ENCODE peak calls at places on chromosomes 7 and 10, in six cellular contexts. H, B, Q, E, V and A are unnamed samples. For H3K9me3, the result is how much of the 10 kb centered on the place peaks cover.

GRCh38 chr10:125235093-125236069 is 75.0 kb upstream of the CTBP2 start:
- DNase-seq in H (no peak), B (no peak), Q (no peak), E (no peak), V (no peak), A (no peak)

GRCh38 chr10:35578608-35578956 is 26.6 kb upstream of the GJD4 start:
- DNase-seq in H (no peak), B (no peak), Q (no peak), E (no peak), V (no peak), A (no peak)

GRCh38 chr10:3723706-3724225 is 61.2 kb downstream of the KLF6 start:
- DNase-seq in H (no peak), B (no peak), Q (no peak), E (no peak), V (no peak), A (no peak)

GRCh38 chr10:86077271-86077670 is 289.3 kb downstream of the GRID1 start:
- DNase-seq in H (no peak), B (no peak), Q (no peak), E (no peak), V (no peak), A (no peak)

GRCh38 chr10:8410506-8410905 is 356.0 kb downstream of the GATA3 start:
- DNase-seq in H (no peak), B (no peak), Q (no peak), E (no peak), V (no peak), A (no peak)

GRCh38 chr7:14839307-14839706 is 63.2 kb downstream of the DGKB start:
- DNase-seq in H (no peak), B (no peak), Q (no peak), E (no peak), V (no peak), A (no peak)

GRCh38 chr7:13097508-13097907 is 410.1 kb downstream of the ARL4A start:
- DNase-seq in H (no peak), B (no peak), Q (no peak), E (no peak), V (no peak), A (no peak)

GRCh38 chr10:131178521-131178920 is 133.0 kb downstream of the TCERG1L start:
- DNase-seq in H (no peak), B (no peak), Q (no peak), E (no peak), V (peak), A (no peak)

GRCh38 chr10:32795598-32796183 is 162.3 kb downstream of the ITGB1 start:
- DNase-seq in H (peak), B (peak), Q (no peak), E (no peak), V (no peak), A (no peak)

GRCh38 chr10:44068716-44069482 is 316.0 kb downstream of the CXCL12 start:
- DNase-seq in H (no peak), B (peak), Q (no peak), E (peak), V (no peak), A (no peak)

GRCh38 chr7:83173664-83174063 is 11.0 kb upstream of the PCLO start:
- DNase-seq in H (no peak), B (no peak), Q (no peak), E (no peak), V (no peak), A (no peak)

GRCh38 chr10:11429439-11430052 is 181.9 kb downstream of the USP6NL start:
- DNase-seq in H (no peak), B (peak), Q (no peak), E (no peak), V (peak), A (no peak)

GRCh38 chr7:47344171-47344955 is 237.5 kb downstream of the TNS3 start:
- DNase-seq in H (no peak), B (no peak), Q (no peak), E (no peak), V (no peak), A (no peak)

GRCh38 chr10:72105098-72105475 is 16.7 kb upstream of the SPOCK2 start:
- DNase-seq in H (no peak), B (no peak), Q (no peak), E (no peak), V (no peak), A (no peak)

GRCh38 chr7:22858640-22859561 is 36.3 kb upstream of the TOMM7 start:
- DNase-seq in H (no peak), B (peak), Q (peak), E (no peak), V (no peak), A (no peak)

GRCh38 chr7:100967292-100967863 is 2.0 kb upstream of the MUC12 start:
- DNase-seq in H (no peak), B (no peak), Q (no peak), E (no peak), V (peak), A (no peak)

GRCh38 chr7:95772298-95772770 is at the start of gene DYNC1I1:
- DNase-seq in H (peak), B (peak), Q (peak), E (peak), V (peak), A (no peak)

GRCh38 chr7:117169907-117170306 is 153.0 kb downstream of the WNT2 start:
- DNase-seq in H (no peak), B (no peak), Q (no peak), E (no peak), V (no peak), A (no peak)

GRCh38 chr10:6134099-6134880 is 45.5 kb downstream of the RBM17 start:
- DNase-seq in H (no peak), B (no peak), Q (no peak), E (no peak), V (no peak), A (no peak)

GRCh38 chr7:28940741-28941385 is 17.3 kb downstream of the TRIL start:
- DNase-seq in H (no peak), B (no peak), Q (no peak), E (no peak), V (no peak), A (no peak)

GRCh38 chr10:48762104-48763042 is 77.7 kb downstream of the WDFY4 start:
- DNase-seq in H (no peak), B (no peak), Q (no peak), E (no peak), V (no peak), A (no peak)

GRCh38 chr10:32346134-32346550 is 816 bp downstream of the EPC1 start:
- DNase-seq in H (peak), B (peak), Q (peak), E (peak), V (peak), A (peak)

GRCh38 chr10:73992899-73993788 is 4.8 kb upstream of the VCL start:
- DNase-seq in H (no peak), B (peak), Q (no peak), E (no peak), V (no peak), A (no peak)

GRCh38 chr10:74244097-74244685 is 93.2 kb downstream of the ADK start:
- DNase-seq in H (peak), B (peak), Q (no peak), E (no peak), V (no peak), A (no peak)

GRCh38 chr7:33842141-33842540 is 63.2 kb upstream of the BMPER start:
- DNase-seq in H (no peak), B (no peak), Q (no peak), E (no peak), V (no peak), A (no peak)

GRCh38 chr7:55591282-55591931 is 19.1 kb upstream of the VOPP1 start:
- DNase-seq in H (no peak), B (no peak), Q (no peak), E (no peak), V (no peak), A (no peak)

GRCh38 chr7:81111358-81111757 is 192.5 kb upstream of the SEMA3C start:
- DNase-seq in H (no peak), B (peak), Q (peak), E (no peak), V (no peak), A (no peak)

GRCh38 chr10:131928248-131929095 is 27.7 kb downstream of the PPP2R2D start:
- DNase-seq in H (peak), B (peak), Q (no peak), E (no peak), V (no peak), A (no peak)

GRCh38 chr7:13879994-13880686 is 109.3 kb downstream of the ETV1 start:
- DNase-seq in H (no peak), B (peak), Q (no peak), E (no peak), V (no peak), A (no peak)

GRCh38 chr7:81264116-81264515 is 345.3 kb upstream of the SEMA3C start:
- DNase-seq in H (no peak), B (no peak), Q (no peak), E (no peak), V (no peak), A (no peak)

GRCh38 chr7:66950763-66951162 is 29.7 kb downstream of the TMEM248 start:
- DNase-seq in H (no peak), B (peak), Q (no peak), E (no peak), V (no peak), A (no peak)

GRCh38 chr7:108404509-108405435 is 51.5 kb downstream of the NRCAM start:
- DNase-seq in H (no peak), B (no peak), Q (no peak), E (no peak), V (no peak), A (no peak)

GRCh38 chr7:133448012-133448411 is 195.1 kb downstream of the EXOC4 start:
- DNase-seq in H (no peak), B (no peak), Q (no peak), E (no peak), V (no peak), A (no peak)

GRCh38 chr10:63496561-63496960 is 24.6 kb upstream of the REEP3 start:
- DNase-seq in H (no peak), B (no peak), Q (no peak), E (no peak), V (no peak), A (no peak)

GRCh38 chr7:32618470-32618869 is 123.2 kb downstream of the AVL9 start:
- DNase-seq in H (no peak), B (no peak), Q (no peak), E (no peak), V (no peak), A (no peak)

GRCh38 chr7:26346611-26347200 is 55.0 kb downstream of the SNX10 start:
- DNase-seq in H (no peak), B (peak), Q (no peak), E (no peak), V (no peak), A (no peak)
- H3K9me3 ChIP-seq in H (under half), B (under half), Q (under half), E (under half), V (under half), A (under half)

DNA sequence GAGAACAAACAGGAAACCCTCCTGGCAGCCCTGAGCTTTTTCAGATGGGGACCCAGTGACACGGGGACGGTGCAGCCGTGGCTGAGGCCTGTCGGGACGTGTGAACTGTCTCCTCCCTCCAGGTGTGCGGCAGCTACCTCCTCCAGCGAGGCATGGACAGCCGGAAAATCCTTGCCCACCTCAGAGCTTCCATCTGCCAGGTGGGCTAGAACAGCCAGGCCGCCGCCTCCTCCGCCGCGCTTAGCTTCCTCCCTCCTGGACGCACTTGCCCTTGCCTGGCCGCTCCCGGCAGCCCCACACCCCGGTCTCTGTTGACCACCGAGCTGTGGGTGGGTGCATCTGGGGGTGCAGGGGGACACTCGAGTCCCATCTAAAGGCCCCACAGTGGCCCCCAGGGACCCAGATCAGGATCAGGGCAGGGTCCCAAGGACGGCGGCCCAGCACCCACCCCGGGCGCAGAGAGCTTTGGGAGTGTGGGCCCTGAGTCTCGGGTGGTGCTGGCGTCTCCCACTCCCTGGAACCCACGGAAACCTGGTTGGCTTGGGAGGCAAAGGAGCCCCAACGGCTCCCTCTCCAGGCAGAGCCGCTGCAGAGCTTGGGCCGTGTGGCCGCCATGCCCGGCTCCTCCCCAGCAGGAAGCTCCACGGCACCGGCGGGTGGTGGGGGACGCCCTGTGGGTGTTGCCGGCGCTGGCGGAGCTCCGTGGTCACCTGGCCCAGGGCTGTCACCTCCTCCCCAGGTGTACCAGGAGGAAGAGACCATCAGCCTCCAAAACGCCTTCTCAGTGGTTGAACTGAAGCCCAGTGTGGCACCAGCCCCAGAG is 32.9 kb upstream of the UTF1 start:
- DNase-seq in H (no peak), B (no peak), Q (no peak), E (peak), V (no peak), A (no peak)
- H3K9me3 ChIP-seq in H (under half), B (under half), Q (under half), E (under half), V (under half), A (under half)

GRCh38 chr7:157930441-157930840 is 593.6 kb downstream of the DNAJB6 start:
- DNase-seq in H (no peak), B (no peak), Q (no peak), E (no peak), V (no peak), A (no peak)
- H3K9me3 ChIP-seq in H (under half), B (half or more), Q (under half), E (under half), V (under half), A (under half)

DNA sequence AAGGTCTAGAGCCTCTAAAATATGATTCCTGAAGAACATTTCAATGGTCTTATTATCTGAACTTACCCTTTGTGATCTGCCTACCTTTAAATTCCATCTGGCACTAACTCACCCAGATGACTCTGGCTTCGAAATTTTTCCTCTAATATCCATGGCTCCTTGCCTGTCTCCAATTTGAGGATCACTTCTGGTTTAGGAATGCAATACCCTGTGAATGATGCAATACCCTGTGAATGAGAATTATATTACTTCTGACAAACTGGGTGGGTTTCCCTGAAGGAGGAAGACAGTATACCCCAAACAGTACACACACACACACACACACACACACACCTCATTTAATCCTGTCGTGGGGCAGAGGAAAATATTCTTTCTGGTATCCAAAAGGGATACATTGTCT is 115.3 kb downstream of the ZNF33B start:
- DNase-seq in H (no peak), B (no peak), Q (no peak), E (no peak), V (no peak), A (no peak)
- H3K9me3 ChIP-seq in H (half or more), B (under half), Q (under half), E (half or more), V (half or more), A (under half)